ENCODE peak calls at places on chromosome 10, in ten cellular contexts. M, L, G, X, U, V, J, K, D and I are unnamed samples. For H3K4me1, the result is how much of the 10 kb centered on the place peaks cover.

GRCh38 chr10:77633376-77633775 is 4.2 kb downstream of the KCNMA1 start:
- DNase-seq in L (no peak), D (no peak), J (no peak), G (no peak), X (no peak), K (no peak), V (no peak), U (no peak), M (no peak), I (no peak)

GRCh38 chr10:44689368-44689767 is 221.8 kb upstream of the TMEM72 start:
- DNase-seq in M (no peak), K (peak), X (no peak), L (no peak), U (no peak), J (no peak), G (no peak), D (no peak), V (no peak), I (no peak)

GRCh38 chr10:25965584-25965983 is 31.6 kb downstream of the MYO3A start:
- DNase-seq in X (no peak), L (no peak), G (no peak), K (no peak), V (no peak), D (no peak), M (no peak), J (no peak), U (no peak), I (no peak)

GRCh38 chr10:45373003-45373782 is 823 bp upstream of the ALOX5 start:
- DNase-seq in J (peak), V (no peak), G (peak), U (no peak), L (no peak), M (no peak), K (peak), X (peak), D (no peak), I (no peak)

GRCh38 chr10:1142596-1142995 is 86.4 kb downstream of the WDR37 start:
- DNase-seq in U (no peak), J (no peak), X (peak), D (no peak), M (no peak), L (no peak), G (no peak), K (peak), V (peak), I (no peak)

GRCh38 chr10:43707755-43708154 is 59.1 kb upstream of the ZNF32 start:
- DNase-seq in V (no peak), X (no peak), M (peak), J (no peak), G (no peak), K (peak), U (no peak), D (no peak), L (no peak), I (no peak)

GRCh38 chr10:124494050-124494807 is 32.6 kb downstream of the LHPP start:
- DNase-seq in U (no peak), D (no peak), M (no peak), K (no peak), G (no peak), V (no peak), X (no peak), L (no peak), J (no peak), I (no peak)

GRCh38 chr10:131126321-131127121 is 185.0 kb downstream of the TCERG1L start:
- DNase-seq in D (no peak), M (no peak), U (peak), L (no peak), J (no peak), G (no peak), K (peak), X (no peak), V (no peak), I (no peak)

GRCh38 chr10:93465806-93466675 is 16.1 kb downstream of the MYOF start:
- DNase-seq in V (peak), U (peak), L (peak), K (no peak), G (no peak), X (no peak), J (no peak), D (peak), M (peak), I (peak)

GRCh38 chr10:22420787-22421517 is 75.7 kb downstream of the SPAG6 start:
- DNase-seq in U (no peak), M (no peak), L (no peak), J (peak), V (no peak), D (no peak), X (peak), K (no peak), G (peak), I (no peak)

GRCh38 chr10:83536426-83536825 is 602.9 kb upstream of the GHITM start:
- DNase-seq in L (no peak), U (no peak), J (no peak), G (no peak), X (no peak), K (no peak), V (no peak), M (no peak), D (no peak), I (no peak)

GRCh38 chr10:76950354-76950753 is 687.3 kb downstream of the KCNMA1 start:
- DNase-seq in G (no peak), L (no peak), V (no peak), X (no peak), K (no peak), M (no peak), U (no peak), D (no peak), J (no peak), I (no peak)

GRCh38 chr10:97040248-97040584 is 145.5 kb downstream of the SLIT1 start:
- DNase-seq in G (no peak), J (no peak), K (no peak), L (no peak), M (no peak), V (no peak), U (no peak), X (no peak), D (no peak), I (no peak)
- TF ChIP-seq CTCF in G (no peak), J (no peak), K (no peak), L (no peak), M (no peak), V (no peak), U (no peak), X (no peak), D (no peak), I (no peak)

GRCh38 chr10:58775960-58776574 is 263.4 kb downstream of the BICC1 start:
- DNase-seq in X (no peak), K (no peak), J (no peak), U (peak), M (no peak), L (no peak), D (no peak), G (no peak), V (no peak), I (no peak)

GRCh38 chr10:58781873-58782488 is 269.3 kb downstream of the BICC1 start:
- DNase-seq in M (no peak), G (no peak), D (peak), J (peak), L (no peak), U (peak), V (no peak), X (peak), K (peak), I (no peak)

GRCh38 chr10:58776613-58777318 is 264.1 kb downstream of the BICC1 start:
- DNase-seq in U (no peak), L (no peak), M (no peak), D (no peak), V (no peak), G (no peak), J (no peak), X (no peak), K (no peak), I (no peak)

GRCh38 chr10:58780481-58780880 is 267.8 kb downstream of the BICC1 start:
- DNase-seq in J (no peak), V (no peak), M (no peak), G (no peak), X (no peak), L (no peak), U (no peak), K (no peak), D (no peak), I (no peak)

DNA sequence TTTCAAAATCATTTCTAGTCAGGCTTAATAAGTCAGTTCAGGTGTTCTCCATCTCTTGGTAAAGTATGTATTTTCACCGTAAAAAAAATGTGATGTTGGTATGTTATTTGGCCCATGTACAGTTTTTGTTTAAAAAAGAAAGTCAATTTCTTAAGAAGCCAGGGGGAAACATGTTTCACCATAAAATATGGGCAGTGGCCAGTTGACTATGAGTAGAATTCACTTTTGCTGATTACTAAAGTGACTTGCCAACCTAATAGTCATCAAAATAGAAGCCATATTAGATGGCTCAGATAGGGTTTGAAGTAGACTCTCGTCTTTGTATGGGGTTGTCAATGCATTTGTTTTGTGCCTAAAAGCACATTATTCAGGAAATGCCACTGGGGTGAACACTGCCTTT is 266.3 kb downstream of the BICC1 start:
- DNase-seq in G (no peak), X (no peak), D (no peak), K (no peak), L (no peak), U (no peak), V (no peak), M (no peak), J (no peak), I (no peak)
- H3K4me1 ChIP-seq in G (under half), X (under half), D (under half), K (under half), L (under half), U (under half), V (under half), M (under half), J (under half), I (under half)

GRCh38 chr10:112680586-112680985 is 233.6 kb downstream of the VTI1A start:
- DNase-seq in L (no peak), G (no peak), X (no peak), V (no peak), K (no peak), J (no peak), D (no peak), M (no peak), U (no peak), I (no peak)
- TF ChIP-seq CTCF in L (no peak), G (no peak), X (no peak), V (no peak), K (no peak), J (no peak), D (no peak), M (no peak), U (no peak), I (no peak)

DNA sequence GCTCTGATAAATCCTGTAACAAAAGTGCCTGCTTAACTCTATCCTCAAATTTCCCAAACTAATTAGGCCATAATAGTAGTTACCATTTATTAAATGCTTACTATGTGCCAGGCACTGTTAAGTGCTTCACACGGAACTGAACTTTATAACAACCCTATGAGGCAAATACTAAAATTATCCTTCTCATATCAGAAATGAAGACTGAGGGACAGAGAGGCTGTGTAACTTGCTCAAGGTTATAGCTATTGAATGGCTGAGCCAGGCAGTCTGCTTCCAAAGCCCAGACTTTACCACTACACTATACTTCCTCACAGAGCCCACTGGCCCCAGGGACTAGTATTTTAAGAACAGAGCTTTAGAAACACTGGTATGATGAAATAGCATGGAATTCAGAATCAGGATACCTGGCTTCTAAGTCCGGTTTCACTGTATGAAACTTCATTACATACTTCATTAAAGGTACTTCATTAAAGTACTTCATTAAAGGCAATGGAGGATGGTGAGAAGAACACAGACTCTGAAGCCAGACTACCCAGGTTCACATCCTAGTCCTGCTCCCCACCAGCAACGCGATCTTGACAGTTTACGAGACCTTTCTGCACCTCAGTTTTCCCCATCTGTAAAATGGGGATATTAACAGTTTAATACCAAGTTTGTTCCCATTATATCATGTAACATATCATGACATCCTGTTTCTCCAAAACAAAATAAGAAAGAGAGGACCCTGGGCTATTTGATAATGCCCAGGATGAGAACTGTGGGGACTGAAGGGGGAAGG is 19.6 kb downstream of the ANXA11 start:
- DNase-seq in X (no peak), M (no peak), J (no peak), G (no peak), L (no peak), K (no peak), U (no peak), V (no peak), D (no peak), I (no peak)
- H3K4me1 ChIP-seq in X (half or more), M (half or more), J (under half), G (half or more), L (under half), K (under half), U (under half), V (under half), D (under half), I (half or more)